ENCODE peak calls at places on chromosomes 12 and 14, in four cellular contexts. K is A549; N is heart left ventricle; C is CD8-positive, alpha-beta memory T cell. A is an unnamed sample.
A peak's percentile ranks its signal among the peaks of the same experiment; 100 is the strongest.

GRCh38 chr12:132289356-132290202 is 39.8 kb downstream of the GALNT9 start:
- DNase-seq in N (no peak), K (no peak), C (no peak), A (no peak)

GRCh38 chr14:67668559-67668958 is 5.9 kb downstream of the VTI1B start:
- DNase-seq in N (no peak), K (no peak), C (no peak), A (no peak)

GRCh38 chr14:20772650-20773049 is 4.4 kb downstream of the EDDM3B start:
- DNase-seq in K (no peak), N (no peak), C (no peak), A (no peak)

GRCh38 chr12:132329739-132330548 is 555 bp upstream of the GALNT9 start:
- DNase-seq in K (no peak), C (no peak), N (no peak), A (no peak)

GRCh38 chr14:53295985-53296582 is 143.0 kb upstream of the DDHD1 start:
- DNase-seq in N (no peak), C (peak; percentile 19), K (peak; percentile 9), A (peak; percentile 52)

GRCh38 chr12:85405781-85406522 is 125.9 kb downstream of the ALX1 start:
- DNase-seq in C (no peak), N (no peak), K (no peak), A (no peak)

GRCh38 chr12:2613674-2614073 is 181.1 kb upstream of the FKBP4 start:
- DNase-seq in N (no peak), K (peak; percentile 22), C (no peak), A (no peak)

GRCh38 chr12:4910502-4911315 is 1.0 kb downstream of the KCNA1 start:
- DNase-seq in C (no peak), K (no peak), N (no peak), A (no peak)

GRCh38 chr12:25071366-25071765 is 122.5 kb upstream of the BCAT1 start:
- DNase-seq in N (no peak), C (no peak), K (no peak), A (no peak)

GRCh38 chr14:34981743-34982420 is 910 bp upstream of the SRP54 start:
- DNase-seq in N (peak; percentile 21), K (no peak), C (peak; percentile 51), A (no peak)

GRCh38 chr14:93736378-93737014 is 51.8 kb downstream of the PRIMA1 start:
- DNase-seq in C (no peak), K (peak; percentile 45), N (no peak), A (no peak)

GRCh38 chr14:48983355-48983888 is 602.8 kb downstream of the RPS29 start:
- DNase-seq in K (no peak), C (no peak), N (no peak), A (no peak)

GRCh38 chr12:1328385-1328784 is 266.0 kb downstream of the FBXL14 start:
- DNase-seq in C (no peak), K (no peak), N (peak; percentile 47), A (no peak)

GRCh38 chr12:87274594-87275245 is 754.5 kb downstream of the C12orf50 start:
- DNase-seq in N (no peak), C (no peak), K (peak; percentile 6), A (no peak)

GRCh38 chr12:56631790-56632700 is 1.9 kb upstream of the BAZ2A start:
- DNase-seq in N (peak; percentile 80), C (peak; percentile 39), K (peak; percentile 60), A (no peak)

GRCh38 chr14:79337761-79338160 is 873.5 kb downstream of the DIO2 start:
- DNase-seq in N (no peak), K (no peak), C (no peak), A (no peak)

GRCh38 chr14:44812672-44813071 is 149.1 kb downstream of the KLHL28 start:
- DNase-seq in N (no peak), C (no peak), K (no peak), A (no peak)

GRCh38 chr14:101827286-101827685 is 65.8 kb downstream of the PPP2R5C start:
- DNase-seq in C (no peak), K (no peak), N (no peak), A (no peak)

GRCh38 chr14:57671021-57671420 is 177.4 kb upstream of the CCDC198 start:
- DNase-seq in C (no peak), N (no peak), K (no peak), A (no peak)

GRCh38 chr14:53186532-53186931 is 33.4 kb upstream of the DDHD1 start:
- DNase-seq in K (no peak), N (no peak), C (no peak), A (no peak)

GRCh38 chr14:103087343-103087835 is 3.4 kb downstream of the LBHD2 start:
- DNase-seq in K (no peak), C (no peak), N (no peak), A (no peak)

GRCh38 chr14:39217214-39217879 is 16.4 kb upstream of the MIA2 start:
- DNase-seq in C (no peak), N (no peak), K (no peak), A (no peak)

GRCh38 chr12:132178801-132179401 is 34.6 kb downstream of the NOC4L start:
- DNase-seq in K (no peak), N (no peak), C (peak; percentile 62), A (peak; percentile 70)

GRCh38 chr12:89451876-89452275 is 72.7 kb downstream of the GALNT4 start:
- DNase-seq in N (peak; percentile 45), C (no peak), K (no peak), A (no peak)

GRCh38 chr12:124514996-124515932 is 52.1 kb downstream of the NCOR2 start:
- DNase-seq in N (no peak), C (no peak), K (no peak), A (no peak)

GRCh38 chr12:124517260-124518050 is 50.0 kb downstream of the NCOR2 start:
- DNase-seq in C (no peak), K (peak; percentile 59), N (peak; percentile 83), A (no peak)

GRCh38 chr12:124514145-124514995 is 53.0 kb downstream of the NCOR2 start:
- DNase-seq in C (no peak), K (no peak), N (no peak), A (no peak)

GRCh38 chr12:124516850-124517249 is 50.6 kb downstream of the NCOR2 start:
- DNase-seq in C (no peak), K (no peak), N (no peak), A (no peak)

DNA sequence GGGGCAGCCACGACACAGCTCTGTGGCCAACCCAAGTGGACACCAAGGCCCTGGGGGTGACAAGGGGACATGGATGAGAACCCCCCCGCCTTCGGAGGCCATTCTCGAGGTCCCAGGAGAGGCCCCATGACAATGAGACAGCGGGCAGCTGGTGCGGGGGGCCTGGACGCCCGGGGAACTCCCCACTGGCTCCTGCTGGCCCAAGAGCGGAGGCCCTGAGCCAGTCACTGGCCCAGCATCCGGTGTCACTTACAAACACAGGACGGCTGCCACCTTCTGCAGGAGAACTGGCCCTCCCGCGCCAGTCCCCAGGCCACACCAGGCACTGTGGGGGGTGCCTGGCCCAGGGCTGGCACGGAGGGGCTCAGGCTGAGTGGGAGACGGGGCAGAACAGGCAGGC is 51.4 kb downstream of the NCOR2 start:
- DNase-seq in C (no peak), N (no peak), K (no peak), A (no peak)
- H3K4me1 ChIP-seq in C (no peaks in the 10 kb centered on the region), N (peaks cover 85% of the 10 kb centered on the region), K (peaks cover 68% of the 10 kb centered on the region), A (no peaks in the 10 kb centered on the region)

GRCh38 chr12:104569348-104570173 is 112.8 kb downstream of the CHST11 start:
- DNase-seq in C (peak; percentile 51), K (no peak), N (no peak), A (peak; percentile 29)
- H3K27ac ChIP-seq in C (no peak overlapping the region), K (no peak overlapping the region), N (peak overlapping the region; percentile 71), A (no peak overlapping the region)

GRCh38 chr12:46208370-46208769 is 60.5 kb downstream of the SLC38A1 start:
- DNase-seq in N (no peak), K (no peak), C (no peak), A (no peak)
- H3K4me1 ChIP-seq in N (peaks cover 22% of the 10 kb centered on the region), K (peaks cover 14% of the 10 kb centered on the region), C (peaks cover 60% of the 10 kb centered on the region), A (peaks cover 50% of the 10 kb centered on the region)

GRCh38 chr14:94850332-94851211 is 80.7 kb upstream of the GSC start:
- DNase-seq in C (no peak), N (no peak), K (no peak), A (no peak)
- H3K27ac ChIP-seq in C (no peak overlapping the region), N (no peak overlapping the region), K (no peak overlapping the region), A (no peak overlapping the region)

GRCh38 chr12:6200266-6201198 is at the start of gene CD9:
- DNase-seq in C (peak; percentile 37), K (peak; percentile 76), N (peak; percentile 80), A (peak; percentile 54)
- H3K4me1 ChIP-seq in C (peaks cover 17% of the 10 kb centered on the region), K (peaks cover 29% of the 10 kb centered on the region), N (peaks cover 43% of the 10 kb centered on the region), A (peaks cover 9% of the 10 kb centered on the region)

DNA sequence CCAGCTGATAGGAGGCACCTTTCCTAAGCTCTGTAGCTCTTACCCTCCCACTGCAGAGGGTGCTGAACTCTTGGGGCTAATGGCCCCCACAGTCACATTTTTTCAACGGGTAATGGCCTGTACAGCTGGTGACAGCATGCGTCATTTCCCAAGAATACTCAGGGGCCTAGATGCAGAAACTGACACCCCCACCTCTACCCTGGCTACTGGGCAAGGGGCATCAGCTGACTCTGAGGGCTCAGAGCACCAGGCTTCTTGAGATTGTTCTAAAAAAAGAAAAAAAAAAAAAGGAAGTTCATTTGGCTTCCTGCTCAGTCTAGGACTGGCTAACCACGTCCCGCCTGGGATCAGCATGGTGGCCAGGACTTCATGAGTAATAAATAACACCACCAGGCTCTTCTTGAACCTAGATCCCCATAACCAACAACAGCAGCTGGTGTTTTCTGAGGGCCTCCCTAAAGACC is 35.2 kb downstream of the ZFP36L1 start:
- DNase-seq in N (peak; percentile 48), K (no peak), C (no peak), A (no peak)
- H3K27ac ChIP-seq in N (peak overlapping the region; percentile 75), K (peak overlapping the region; percentile 3), C (peak overlapping the region; percentile 67), A (no peak overlapping the region)

GRCh38 chr12:124869011-124869665 is 5.5 kb upstream of the SCARB1 start:
- DNase-seq in N (no peak), K (no peak), C (no peak), A (no peak)
- H3K4me1 ChIP-seq in N (no peaks in the 10 kb centered on the region), K (peaks cover 15% of the 10 kb centered on the region), C (no peaks in the 10 kb centered on the region), A (peaks cover 4% of the 10 kb centered on the region)

DNA sequence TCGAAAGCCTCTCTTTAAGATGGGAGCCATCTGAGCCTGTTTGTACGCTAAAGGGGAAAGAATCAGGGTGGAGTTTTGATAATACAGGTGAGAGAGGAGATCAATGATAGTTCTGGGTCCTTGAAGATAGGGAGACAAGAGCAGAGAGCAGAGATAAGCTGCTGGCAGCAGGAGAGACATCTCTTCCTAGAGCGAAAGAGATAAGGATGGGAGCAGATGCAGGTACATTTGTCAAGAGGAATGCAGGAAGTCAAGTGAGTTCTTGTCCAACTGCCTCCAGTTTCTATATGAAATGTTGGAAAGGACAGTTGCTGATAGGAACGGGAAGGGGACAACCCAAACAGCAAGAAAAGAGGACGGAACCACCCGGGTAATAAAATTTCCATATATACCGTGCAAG is 24.7 kb upstream of the HIF1A start:
- DNase-seq in K (no peak), N (no peak), C (no peak), A (no peak)
- H3K27ac ChIP-seq in K (no peak overlapping the region), N (peak overlapping the region; percentile 76), C (peak overlapping the region; percentile 26), A (peak overlapping the region; percentile 85)

GRCh38 chr14:91406982-91407381 is 10.6 kb downstream of the CCDC88C start:
- DNase-seq in N (no peak), C (no peak), K (no peak), A (no peak)
- H3K4me1 ChIP-seq in N (peaks cover 10% of the 10 kb centered on the region), C (peaks cover 100% of the 10 kb centered on the region), K (no peaks in the 10 kb centered on the region), A (peaks cover 97% of the 10 kb centered on the region)